ENCODE peak calls at places on chromosomes 6 and 20, in ten cellular contexts. K is astrocyte, H is left lung, R is endodermal cell, J is mucosa of descending colon, D is uterus, T is ovary, S is fibroblast of the aortic adventitia, B is kidney epithelial cell, W is aorta. E is an unnamed sample.

GRCh38 chr6:47655719-47656595 is 42.4 kb upstream of the ADGRF4 start:
- DNase-seq in K (peak; percentile 69), H (no peak), R (peak; percentile 97), J (peak; percentile 53), D (no peak), T (no peak), S (no peak), B (peak; percentile 78), W (no peak), E (no peak)

GRCh38 chr20:41094656-41095055 is 42.7 kb upstream of the PLCG1 start:
- DNase-seq in K (peak; percentile 19), H (no peak), R (no peak), J (no peak), D (peak; percentile 27), T (no peak), S (peak; percentile 53), B (no peak), W (no peak), E (peak; percentile 27)

GRCh38 chr20:19918965-19919329 is 98.2 kb upstream of the NAA20 start:
- DNase-seq in K (no peak), H (no peak), R (no peak), J (no peak), D (no peak), T (no peak), S (no peak), B (no peak), W (no peak), E (peak; percentile 61)

GRCh38 chr6:33235221-33235634 is 26.9 kb downstream of the RING1 start:
- DNase-seq in K (no peak), H (no peak), R (peak; percentile 57), J (no peak), D (no peak), T (no peak), S (no peak), B (no peak), W (no peak), E (no peak)

GRCh38 chr20:36860811-36861624 is 14.9 kb upstream of the TLDC2 start:
- DNase-seq in K (no peak), H (no peak), R (no peak), J (no peak), D (no peak), T (no peak), S (no peak), B (no peak), W (no peak), E (no peak)

GRCh38 chr6:100166991-100167390 is 173.0 kb upstream of the MCHR2 start:
- DNase-seq in K (no peak), H (no peak), R (no peak), J (no peak), D (no peak), T (no peak), S (no peak), B (no peak), W (no peak), E (peak; percentile 91)

GRCh38 chr6:115908906-115909559 is 151.7 kb downstream of the FRK start:
- DNase-seq in K (peak; percentile 41), H (no peak), R (no peak), J (no peak), D (no peak), T (no peak), S (no peak), B (no peak), W (no peak), E (no peak)

GRCh38 chr6:136209496-136209895 is 40.6 kb downstream of the MTFR2 start:
- DNase-seq in K (no peak), H (no peak), R (no peak), J (no peak), D (no peak), T (no peak), S (no peak), B (no peak), W (no peak), E (no peak)

GRCh38 chr6:12150812-12151432 is 138.8 kb downstream of the HIVEP1 start:
- DNase-seq in K (no peak), H (no peak), R (peak; percentile 85), J (peak; percentile 64), D (no peak), T (no peak), S (no peak), B (no peak), W (no peak), E (no peak)

GRCh38 chr6:168159503-168159902 is 80.5 kb upstream of the FRMD1 start:
- DNase-seq in K (no peak), H (no peak), R (peak; percentile 16), J (no peak), D (no peak), T (no peak), S (no peak), B (no peak), W (no peak), E (no peak)

GRCh38 chr6:105981002-105981887 is 104.9 kb upstream of the PRDM1 start:
- DNase-seq in K (no peak), H (no peak), R (peak; percentile 71), J (peak; percentile 33), D (no peak), T (peak; percentile 56), S (no peak), B (no peak), W (peak; percentile 76), E (no peak)

GRCh38 chr6:5034328-5034727 is 30.5 kb upstream of the RPP40 start:
- DNase-seq in K (no peak), H (peak; percentile 41), R (no peak), J (no peak), D (no peak), T (no peak), S (no peak), B (no peak), W (no peak), E (no peak)

GRCh38 chr6:145247677-145248419 is 487.5 kb downstream of the EPM2A start:
- DNase-seq in K (peak; percentile 96), H (no peak), R (no peak), J (no peak), D (no peak), T (no peak), S (peak; percentile 75), B (peak; percentile 41), W (no peak), E (peak; percentile 60)

GRCh38 chr6:130754786-130755367 is 72.3 kb upstream of the SMLR1 start:
- DNase-seq in K (no peak), H (peak; percentile 35), R (no peak), J (no peak), D (no peak), T (no peak), S (no peak), B (no peak), W (no peak), E (no peak)
- H3K4me3 ChIP-seq in K (no peak overlapping the region), H (no peak overlapping the region), R (no peak overlapping the region), J (no peak overlapping the region), D (no peak overlapping the region), T (no peak overlapping the region), S (no peak overlapping the region), B (no peak overlapping the region), W (no peak overlapping the region), E (no peak overlapping the region)

GRCh38 chr6:142822383-142822782 is 122.6 kb downstream of the HIVEP2 start:
- DNase-seq in K (no peak), H (no peak), R (no peak), J (no peak), D (no peak), T (no peak), S (no peak), B (no peak), W (no peak), E (no peak)

GRCh38 chr6:142819603-142820335 is 125.2 kb downstream of the HIVEP2 start:
- DNase-seq in K (peak; percentile 66), H (no peak), R (no peak), J (no peak), D (no peak), T (no peak), S (peak; percentile 56), B (no peak), W (no peak), E (no peak)

GRCh38 chr6:142821860-142822259 is 123.1 kb downstream of the HIVEP2 start:
- DNase-seq in K (no peak), H (no peak), R (no peak), J (no peak), D (no peak), T (no peak), S (peak; percentile 54), B (no peak), W (no peak), E (peak; percentile 37)

GRCh38 chr6:142821164-142821716 is 123.7 kb downstream of the HIVEP2 start:
- DNase-seq in K (no peak), H (no peak), R (no peak), J (no peak), D (no peak), T (no peak), S (no peak), B (no peak), W (no peak), E (no peak)

DNA sequence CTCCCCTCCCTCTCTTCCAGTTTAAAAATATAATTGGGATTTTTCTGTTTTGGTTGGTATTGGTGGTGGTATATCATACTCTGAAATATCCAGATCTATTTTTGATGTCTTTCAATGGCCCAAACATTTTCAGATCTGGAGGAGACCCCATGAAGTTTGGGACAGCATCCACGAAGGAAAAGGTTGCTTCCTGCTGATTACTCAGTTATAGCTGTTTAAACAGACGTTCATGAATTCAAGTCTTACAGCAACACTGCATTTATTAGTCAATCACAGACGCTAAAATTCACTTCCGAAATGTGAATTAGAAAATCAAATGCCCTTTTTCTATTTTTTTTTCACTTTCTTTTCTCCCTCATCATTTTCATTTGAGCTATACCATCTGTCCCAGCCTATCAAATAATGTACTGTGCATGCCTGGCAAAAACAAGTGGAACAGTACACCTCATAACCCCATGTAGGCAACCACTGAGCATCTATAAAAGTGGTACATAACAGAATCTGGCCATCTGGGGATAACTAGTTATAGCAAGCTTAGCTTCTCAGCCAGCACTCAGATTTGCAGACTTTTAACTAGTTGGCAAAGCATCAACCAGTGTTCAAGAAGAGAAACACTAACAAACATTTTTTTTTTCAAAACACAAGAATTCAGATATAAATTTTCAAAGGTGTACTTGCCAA is 124.5 kb downstream of the HIVEP2 start:
- DNase-seq in K (no peak), H (no peak), R (no peak), J (no peak), D (no peak), T (no peak), S (peak; percentile 45), B (no peak), W (no peak), E (no peak)
- H3K4me3 ChIP-seq in K (peak overlapping the region; percentile 25), H (peak overlapping the region; percentile 36), R (no peak overlapping the region), J (no peak overlapping the region), D (peak overlapping the region; percentile 33), T (peak overlapping the region; percentile 34), S (peak overlapping the region; percentile 57), B (peak overlapping the region; percentile 31), W (peak overlapping the region; percentile 29), E (peak overlapping the region; percentile 39)

DNA sequence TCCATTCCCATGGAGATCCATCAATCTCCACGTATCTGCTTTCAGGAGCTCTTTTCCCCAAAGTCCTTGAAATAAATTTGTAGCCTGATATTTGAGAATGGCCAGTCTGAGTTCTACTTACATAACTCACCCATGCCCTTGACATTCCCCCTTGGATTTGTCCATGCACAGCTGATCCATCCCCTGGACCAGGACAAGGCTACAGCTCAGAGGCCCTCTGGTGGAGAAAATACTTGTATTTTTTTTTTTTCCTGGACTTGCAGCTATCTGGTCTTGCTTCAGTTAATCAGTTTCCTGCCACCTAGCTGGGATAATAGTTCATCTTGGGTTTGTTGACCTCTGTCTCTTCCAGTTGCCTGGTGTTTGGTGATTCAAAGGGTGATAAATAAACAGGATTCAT is 467.6 kb downstream of the DHX35 start:
- DNase-seq in K (no peak), H (no peak), R (no peak), J (no peak), D (no peak), T (no peak), S (no peak), B (no peak), W (no peak), E (no peak)
- H3K4me3 ChIP-seq in K (no peak overlapping the region), H (no peak overlapping the region), R (no peak overlapping the region), J (no peak overlapping the region), D (no peak overlapping the region), T (no peak overlapping the region), S (no peak overlapping the region), B (no peak overlapping the region), W (no peak overlapping the region), E (no peak overlapping the region)

GRCh38 chr6:25700841-25701240 is 48.8 kb downstream of the SCGN start:
- DNase-seq in K (no peak), H (no peak), R (no peak), J (no peak), D (no peak), T (no peak), S (no peak), B (no peak), W (no peak), E (no peak)
- H3K4me3 ChIP-seq in K (no peak overlapping the region), H (no peak overlapping the region), R (no peak overlapping the region), J (no peak overlapping the region), D (no peak overlapping the region), T (no peak overlapping the region), S (no peak overlapping the region), B (no peak overlapping the region), W (no peak overlapping the region), E (no peak overlapping the region)